ENCODE peak calls at places on chromosomes 12 and 14, in seven cellular contexts. Q is GM12878, V is PC-3, Z is HCT116, S is fibroblast of lung, J is GM23248, D is K562. H is an unnamed sample.

GRCh38 chr12:23057571-23057970 is 432.6 kb downstream of the ETNK1 start:
- DNase-seq in Z (no peak), V (no peak), Q (no peak), D (no peak), S (no peak), J (no peak), H (no peak)

GRCh38 chr14:100522616-100523021 is 64.6 kb downstream of the BEGAIN start:
- DNase-seq in V (no peak), J (peak; percentile 16), S (no peak), Z (no peak), D (no peak), Q (no peak), H (no peak)

GRCh38 chr14:84527706-84528105 is 1002.2 kb upstream of the FLRT2 start:
- DNase-seq in D (no peak), Z (no peak), S (no peak), J (no peak), Q (no peak), V (no peak), H (peak; percentile 22)

GRCh38 chr12:92244036-92244435 is 98.4 kb upstream of the BTG1 start:
- DNase-seq in S (no peak), Z (no peak), Q (no peak), J (peak; percentile 6), D (no peak), V (no peak), H (no peak)

GRCh38 chr12:4383304-4383865 is 3.9 kb upstream of the FGF23 start:
- DNase-seq in J (no peak), S (no peak), Q (no peak), V (no peak), Z (no peak), D (peak; percentile 57), H (no peak)

GRCh38 chr14:36579001-36579555 is 3.3 kb downstream of the NKX2-8 start:
- DNase-seq in S (no peak), Z (no peak), Q (no peak), V (no peak), J (no peak), D (no peak), H (no peak)

GRCh38 chr12:98188649-98189048 is 326.7 kb upstream of the TMPO start:
- DNase-seq in S (peak; percentile 57), D (no peak), J (peak; percentile 0), V (peak; percentile 2), Q (no peak), Z (no peak), H (peak; percentile 80)

GRCh38 chr12:90099288-90099687 is 390.6 kb upstream of the ATP2B1 start:
- DNase-seq in S (peak; percentile 53), Q (no peak), V (peak; percentile 77), J (peak; percentile 59), D (no peak), Z (no peak), H (no peak)

GRCh38 chr12:12718382-12718761 is 1.2 kb downstream of the CDKN1B start:
- DNase-seq in J (peak; percentile 54), Q (no peak), Z (no peak), S (peak; percentile 20), D (no peak), V (no peak), H (no peak)

GRCh38 chr14:68027276-68027675 is 207.7 kb downstream of the RAD51B start:
- DNase-seq in S (peak; percentile 62), J (peak; percentile 26), Q (no peak), D (no peak), V (peak; percentile 25), Z (no peak), H (no peak)

GRCh38 chr12:94322346-94322745 is 137.3 kb downstream of the CEP83 start:
- DNase-seq in S (no peak), D (no peak), V (no peak), J (no peak), Z (no peak), Q (no peak), H (no peak)

GRCh38 chr14:53055003-53055402 is 98.1 kb downstream of the DDHD1 start:
- DNase-seq in J (peak; percentile 73), D (peak; percentile 21), Z (peak; percentile 40), Q (peak; percentile 15), V (peak; percentile 78), S (peak; percentile 38), H (peak; percentile 32)

GRCh38 chr14:64405295-64405694 is 17.1 kb downstream of the MTHFD1 start:
- DNase-seq in Q (no peak), V (no peak), S (no peak), J (no peak), D (no peak), Z (no peak), H (no peak)

GRCh38 chr12:129531004-129531403 is 372.8 kb downstream of the TMEM132D start:
- DNase-seq in Z (no peak), D (no peak), S (no peak), J (no peak), V (peak; percentile 19), Q (no peak), H (no peak)

GRCh38 chr12:103731539-103731938 is 109.5 kb downstream of the NT5DC3 start:
- DNase-seq in Z (no peak), S (no peak), Q (no peak), D (no peak), V (no peak), J (no peak), H (no peak)

GRCh38 chr12:60402996-60403395 is 807.2 kb downstream of the SLC16A7 start:
- DNase-seq in Z (no peak), Q (no peak), J (no peak), D (no peak), S (no peak), V (no peak), H (no peak)

GRCh38 chr14:94562019-94562418 is 777 bp downstream of the SERPINA4 start:
- DNase-seq in Z (no peak), S (no peak), Q (no peak), J (no peak), D (no peak), V (no peak), H (no peak)

GRCh38 chr14:81303258-81303935 is 82.6 kb upstream of the GTF2A1 start:
- DNase-seq in S (no peak), V (peak; percentile 97), D (peak; percentile 51), Z (peak; percentile 86), Q (peak; percentile 41), J (no peak), H (no peak)

GRCh38 chr14:61103541-61104339 is 122.7 kb downstream of the SLC38A6 start:
- DNase-seq in J (peak; percentile 97), Q (no peak), S (peak; percentile 99), V (peak; percentile 99), Z (peak; percentile 76), D (peak; percentile 84), H (no peak)

GRCh38 chr12:78101946-78102635 is 271.4 kb downstream of the NAV3 start:
- DNase-seq in S (no peak), Z (peak; percentile 6), Q (no peak), D (no peak), J (no peak), V (peak; percentile 25), H (no peak)

GRCh38 chr14:70425349-70425748 is 8.5 kb upstream of the SYNJ2BP start:
- DNase-seq in Q (no peak), V (no peak), S (no peak), Z (no peak), D (no peak), J (no peak), H (no peak)

GRCh38 chr12:67698711-67699603 is 50.4 kb downstream of the DYRK2 start:
- DNase-seq in Q (peak; percentile 98), S (peak; percentile 67), V (peak; percentile 53), D (no peak), Z (no peak), J (peak; percentile 90), H (peak; percentile 94)

GRCh38 chr14:98599082-98599481 is 672.9 kb downstream of the BCL11B start:
- DNase-seq in Q (no peak), S (no peak), Z (no peak), J (no peak), D (no peak), V (no peak), H (no peak)

GRCh38 chr12:91138337-91138905 is 27.1 kb upstream of the LUM start:
- DNase-seq in V (no peak), J (peak; percentile 26), S (peak; percentile 23), Q (no peak), Z (no peak), D (no peak), H (peak; percentile 44)

GRCh38 chr12:119673634-119674033 is 5.7 kb downstream of the PRKAB1 start:
- DNase-seq in S (no peak), D (no peak), V (peak; percentile 64), J (no peak), Q (no peak), Z (no peak), H (no peak)

GRCh38 chr12:51687142-51687935 is 96.3 kb downstream of the SCN8A start:
- DNase-seq in Z (no peak), V (peak; percentile 33), Q (no peak), S (peak; percentile 48), D (no peak), J (peak; percentile 86), H (no peak)
- H3K27ac ChIP-seq in Z (no peak overlapping the region), V (no peak overlapping the region), Q (no peak overlapping the region), S (no peak overlapping the region), D (no peak overlapping the region), J (peak overlapping the region; percentile 63), H (peak overlapping the region; percentile 95)

DNA sequence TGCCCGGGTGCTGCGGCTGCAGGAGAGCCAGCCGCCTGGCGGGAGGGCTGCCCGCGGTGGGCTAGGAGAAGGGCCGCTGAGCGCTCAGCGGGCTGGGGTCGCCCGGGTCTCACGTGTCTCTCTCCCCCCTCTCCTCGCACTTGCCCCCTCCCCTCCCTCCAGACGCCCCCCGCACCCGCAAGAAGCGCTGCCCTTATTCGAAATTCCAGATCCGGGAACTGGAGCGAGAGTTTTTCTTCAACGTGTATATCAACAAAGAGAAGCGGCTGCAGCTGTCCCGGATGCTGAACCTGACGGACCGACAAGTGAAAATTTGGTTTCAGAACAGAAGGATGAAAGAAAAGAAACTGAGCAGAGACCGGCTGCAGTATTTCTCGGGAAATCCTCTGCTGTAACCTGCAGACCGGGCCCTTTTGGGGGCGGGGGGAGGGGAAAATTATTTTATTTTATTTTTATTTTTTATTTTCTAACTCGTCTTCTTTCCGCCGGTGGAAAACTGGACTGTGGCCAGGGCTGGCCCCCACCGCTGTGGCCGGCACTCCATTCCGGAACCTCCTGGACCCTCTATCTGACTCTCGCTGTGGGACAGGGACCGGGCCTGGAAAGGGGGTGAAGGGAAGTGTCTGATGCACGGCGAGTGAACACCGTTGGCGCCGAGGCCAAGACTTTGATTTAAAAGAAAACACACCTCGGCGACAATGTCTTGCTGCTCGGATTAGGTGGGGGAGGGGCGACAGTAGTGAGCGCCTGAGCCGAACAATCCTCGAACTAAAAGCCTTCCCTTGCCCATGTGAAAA is 463 bp upstream of the HOTAIR start:
- DNase-seq in D (no peak), J (no peak), S (no peak), Z (no peak), Q (no peak), V (no peak), H (no peak)
- TF ChIP-seq EZH2 in D (no peak), J (peak; percentile 95), S (peak; percentile 85), Z (no peak), Q (no peak), V (no peak), H (no peak)

DNA sequence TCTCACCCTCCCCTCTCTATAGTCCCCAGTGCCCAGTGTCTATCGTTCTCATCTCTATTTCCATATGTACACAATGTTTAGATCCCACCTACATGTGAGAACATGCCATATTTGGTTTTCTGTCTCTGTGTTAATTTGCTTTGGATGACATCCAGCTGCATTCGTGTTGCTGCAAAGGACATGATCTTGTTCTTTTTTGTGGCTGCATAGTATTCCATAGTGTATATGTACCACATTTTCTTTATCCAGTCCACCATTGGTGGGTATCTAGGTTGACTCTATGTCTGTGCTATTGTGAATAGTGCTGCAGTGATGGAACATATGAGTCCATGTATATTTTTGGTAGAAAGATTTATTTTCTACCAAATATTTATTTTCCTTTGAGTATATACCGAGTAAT is 45.7 kb downstream of the ACSS3 start:
- DNase-seq in J (no peak), Q (no peak), S (no peak), Z (no peak), V (no peak), D (no peak), H (no peak)
- H3K4me3 ChIP-seq in J (no peak overlapping the region), Q (no peak overlapping the region), S (no peak overlapping the region), Z (no peak overlapping the region), V (no peak overlapping the region), D (no peak overlapping the region), H (no peak overlapping the region)

GRCh38 chr14:77181603-77182437 is at the start of gene TMEM63C:
- DNase-seq in J (peak; percentile 6), D (no peak), Z (peak; percentile 93), Q (peak; percentile 21), V (peak; percentile 98), S (peak; percentile 43), H (no peak)
- H3K27ac ChIP-seq in J (no peak within 1 kb of the TSS), D (no peak within 1 kb of the TSS), Z (peak within 1 kb of the TSS; percentile 64), Q (no peak within 1 kb of the TSS), V (no peak within 1 kb of the TSS), S (no peak within 1 kb of the TSS), H (no peak within 1 kb of the TSS)

H was measured in SK-N-MC.